ENCODE peak calls at places on chromosomes 12 and 14, in four cellular contexts. One of them, this sample, is unnamed.

GRCh38 chr12:2172486-2173214 is 119.9 kb downstream of the CACNA1C start:
- DNase-seq in GM13976: no peak
- DNase-seq in endodermal cell: no peak
- DNase-seq in stimulated activated CD4-positive, alpha-beta T cell treated with anti-CD3 and anti-CD28 coated beads, Interleukin-12 subunit alpha, Interleukin-12 subunit beta, amount 100 ng/mL, for 48 hours: no peak
- DNase-seq in this sample: no peak

GRCh38 chr12:87323369-87323768 is 705.8 kb downstream of the C12orf50 start:
- DNase-seq in GM13976: no peak
- DNase-seq in endodermal cell: no peak
- DNase-seq in stimulated activated CD4-positive, alpha-beta T cell treated with anti-CD3 and anti-CD28 coated beads, Interleukin-12 subunit alpha, Interleukin-12 subunit beta, amount 100 ng/mL, for 48 hours: no peak
- DNase-seq in this sample: no peak

GRCh38 chr12:132761032-132761910 is at the start of gene ANKLE2:
- DNase-seq in GM13976: peak
- DNase-seq in endodermal cell: peak
- DNase-seq in stimulated activated CD4-positive, alpha-beta T cell treated with anti-CD3 and anti-CD28 coated beads, Interleukin-12 subunit alpha, Interleukin-12 subunit beta, amount 100 ng/mL, for 48 hours: peak
- DNase-seq in this sample: peak

GRCh38 chr12:16198884-16199283 is 78.6 kb downstream of the SLC15A5 start:
- DNase-seq in GM13976: no peak
- DNase-seq in endodermal cell: peak
- DNase-seq in stimulated activated CD4-positive, alpha-beta T cell treated with anti-CD3 and anti-CD28 coated beads, Interleukin-12 subunit alpha, Interleukin-12 subunit beta, amount 100 ng/mL, for 48 hours: no peak
- DNase-seq in this sample: no peak

GRCh38 chr12:63977441-63977840 is 132.9 kb downstream of the SRGAP1 start:
- DNase-seq in GM13976: no peak
- DNase-seq in endodermal cell: no peak
- DNase-seq in stimulated activated CD4-positive, alpha-beta T cell treated with anti-CD3 and anti-CD28 coated beads, Interleukin-12 subunit alpha, Interleukin-12 subunit beta, amount 100 ng/mL, for 48 hours: no peak
- DNase-seq in this sample: no peak

GRCh38 chr14:93891756-93892504 is 35.2 kb upstream of the FAM181A start:
- DNase-seq in GM13976: no peak
- DNase-seq in endodermal cell: peak
- DNase-seq in stimulated activated CD4-positive, alpha-beta T cell treated with anti-CD3 and anti-CD28 coated beads, Interleukin-12 subunit alpha, Interleukin-12 subunit beta, amount 100 ng/mL, for 48 hours: no peak
- DNase-seq in this sample: no peak

GRCh38 chr12:22318122-22318737 is 16.3 kb downstream of the ST8SIA1 start:
- DNase-seq in GM13976: no peak
- DNase-seq in endodermal cell: no peak
- DNase-seq in stimulated activated CD4-positive, alpha-beta T cell treated with anti-CD3 and anti-CD28 coated beads, Interleukin-12 subunit alpha, Interleukin-12 subunit beta, amount 100 ng/mL, for 48 hours: no peak
- DNase-seq in this sample: peak

GRCh38 chr14:31326111-31326510 is 94.2 kb downstream of the HEATR5A start:
- DNase-seq in GM13976: no peak
- DNase-seq in endodermal cell: no peak
- DNase-seq in stimulated activated CD4-positive, alpha-beta T cell treated with anti-CD3 and anti-CD28 coated beads, Interleukin-12 subunit alpha, Interleukin-12 subunit beta, amount 100 ng/mL, for 48 hours: no peak
- DNase-seq in this sample: no peak

GRCh38 chr14:80059041-80059440 is 152.3 kb downstream of the DIO2 start:
- DNase-seq in GM13976: no peak
- DNase-seq in endodermal cell: no peak
- DNase-seq in stimulated activated CD4-positive, alpha-beta T cell treated with anti-CD3 and anti-CD28 coated beads, Interleukin-12 subunit alpha, Interleukin-12 subunit beta, amount 100 ng/mL, for 48 hours: no peak
- DNase-seq in this sample: no peak

GRCh38 chr14:74238974-74239847 is at the start of gene VSX2:
- DNase-seq in GM13976: no peak
- DNase-seq in endodermal cell: peak
- DNase-seq in stimulated activated CD4-positive, alpha-beta T cell treated with anti-CD3 and anti-CD28 coated beads, Interleukin-12 subunit alpha, Interleukin-12 subunit beta, amount 100 ng/mL, for 48 hours: no peak
- DNase-seq in this sample: peak

GRCh38 chr12:46518729-46519128 is 146.2 kb upstream of the SLC38A2 start:
- DNase-seq in GM13976: no peak
- DNase-seq in endodermal cell: no peak
- DNase-seq in stimulated activated CD4-positive, alpha-beta T cell treated with anti-CD3 and anti-CD28 coated beads, Interleukin-12 subunit alpha, Interleukin-12 subunit beta, amount 100 ng/mL, for 48 hours: no peak
- DNase-seq in this sample: no peak

GRCh38 chr12:121611306-121611705 is 15.0 kb upstream of the ORAI1 start:
- DNase-seq in GM13976: peak
- DNase-seq in endodermal cell: peak
- DNase-seq in stimulated activated CD4-positive, alpha-beta T cell treated with anti-CD3 and anti-CD28 coated beads, Interleukin-12 subunit alpha, Interleukin-12 subunit beta, amount 100 ng/mL, for 48 hours: no peak
- DNase-seq in this sample: peak

GRCh38 chr14:101934751-101935150 is 29.6 kb upstream of the DYNC1H1 start:
- DNase-seq in GM13976: no peak
- DNase-seq in endodermal cell: no peak
- DNase-seq in stimulated activated CD4-positive, alpha-beta T cell treated with anti-CD3 and anti-CD28 coated beads, Interleukin-12 subunit alpha, Interleukin-12 subunit beta, amount 100 ng/mL, for 48 hours: no peak
- DNase-seq in this sample: no peak

This sample was measured in islet precursor cell.